ENCODE peak calls at places on chromosomes 11 and 22, in nine cellular contexts. W, G, S, B, D, K, J, Y and X are unnamed samples.

GRCh38 chr11:66467034-66467659 is 442 bp downstream of the PELI3 start:
- DNase-seq in K (no peak), S (peak), B (no peak), W (peak), G (no peak), Y (peak), J (no peak), D (no peak), X (no peak)

GRCh38 chr22:45478108-45478771 is 24.4 kb upstream of the FBLN1 start:
- DNase-seq in J (no peak), Y (peak), G (no peak), K (no peak), W (no peak), B (no peak), S (peak), D (no peak), X (no peak)

GRCh38 chr22:40024201-40025061 is 29.7 kb downstream of the FAM83F start:
- DNase-seq in K (peak), W (peak), Y (peak), S (peak), G (no peak), B (peak), J (no peak), D (peak), X (no peak)

GRCh38 chr22:36258750-36259619 is 6.1 kb downstream of the APOL1 start:
- DNase-seq in S (no peak), G (no peak), Y (no peak), W (no peak), B (no peak), K (no peak), J (no peak), D (no peak), X (no peak)

GRCh38 chr11:74011360-74012071 is 2.6 kb upstream of the UCP3 start:
- DNase-seq in D (no peak), J (no peak), K (no peak), G (no peak), Y (no peak), W (no peak), S (no peak), B (peak), X (peak)

GRCh38 chr11:114088216-114088615 is 28.7 kb downstream of the ZBTB16 start:
- DNase-seq in J (no peak), D (no peak), Y (peak), S (no peak), B (no peak), K (no peak), W (no peak), G (no peak), X (no peak)

GRCh38 chr22:27318516-27318915 is 483.0 kb downstream of the MN1 start:
- DNase-seq in S (no peak), Y (peak), J (no peak), G (no peak), W (no peak), B (no peak), D (no peak), K (no peak), X (no peak)

GRCh38 chr11:112806876-112807275 is 154.3 kb upstream of the NCAM1 start:
- DNase-seq in G (no peak), S (no peak), Y (no peak), D (no peak), J (no peak), K (no peak), W (no peak), B (no peak), X (no peak)

GRCh38 chr22:47927811-47928210 is 1165.4 kb downstream of the TBC1D22A start:
- DNase-seq in G (no peak), K (no peak), S (no peak), W (no peak), B (no peak), D (no peak), Y (no peak), J (peak), X (no peak)

GRCh38 chr22:50216161-50216683 is 15.4 kb downstream of the SELENOO start:
- DNase-seq in S (no peak), J (no peak), K (no peak), W (no peak), B (no peak), Y (no peak), G (no peak), D (no peak), X (no peak)

GRCh38 chr11:86876716-86877234 is 76.4 kb downstream of the PRSS23 start:
- DNase-seq in J (no peak), G (no peak), B (no peak), D (no peak), S (no peak), K (no peak), W (no peak), Y (no peak), X (no peak)

GRCh38 chr11:1125803-1126202 is 31.9 kb upstream of the MUC5AC start:
- DNase-seq in W (no peak), D (no peak), Y (no peak), G (no peak), K (no peak), J (no peak), S (no peak), B (no peak), X (no peak)

GRCh38 chr22:37811867-37812266 is 4.1 kb downstream of the GCAT start:
- DNase-seq in K (no peak), D (no peak), J (no peak), Y (no peak), W (no peak), B (no peak), S (no peak), G (no peak), X (no peak)

GRCh38 chr11:123461164-123461563 is 31.1 kb downstream of the GRAMD1B start:
- DNase-seq in J (no peak), S (no peak), D (no peak), K (no peak), G (no peak), W (peak), Y (peak), B (no peak), X (no peak)

GRCh38 chr22:49081926-49082325 is 745.7 kb downstream of the BRD1 start:
- DNase-seq in W (no peak), J (no peak), D (peak), G (no peak), S (no peak), B (no peak), K (no peak), Y (no peak), X (no peak)

GRCh38 chr11:35689081-35689996 is 26.8 kb downstream of the TRIM44 start:
- DNase-seq in G (no peak), D (no peak), J (no peak), K (no peak), B (no peak), S (no peak), Y (no peak), W (no peak), X (no peak)

GRCh38 chr11:10322830-10323792 is 18.2 kb downstream of the ADM start:
- DNase-seq in D (peak), K (peak), J (no peak), S (peak), W (peak), Y (peak), G (no peak), B (peak), X (peak)

GRCh38 chr11:61959026-61959608 is 8.3 kb downstream of the FTH1 start:
- DNase-seq in W (no peak), D (no peak), Y (no peak), S (peak), B (no peak), J (no peak), G (no peak), K (no peak), X (no peak)